ENCODE peak calls at places on chromosomes 3 and 15, in four cellular contexts. One of them, this sample, is unnamed.

GRCh38 chr3:60207833-60208367 is 1043.4 kb downstream of the FHIT start:
- DNase-seq in activated CD8-positive, alpha-beta memory T cell treated with anti-CD3 and anti-CD28 coated beads for 48 hours: no peak
- DNase-seq in heart left ventricle: no peak
- DNase-seq in testis: no peak
- DNase-seq in this sample: no peak

GRCh38 chr3:129058441-129059194 is 2.0 kb upstream of the GP9 start:
- DNase-seq in activated CD8-positive, alpha-beta memory T cell treated with anti-CD3 and anti-CD28 coated beads for 48 hours: no peak
- DNase-seq in heart left ventricle: no peak
- DNase-seq in testis: peak; percentile 44
- DNase-seq in this sample: no peak

GRCh38 chr3:56268621-56269394 is 199.5 kb downstream of the ERC2 start:
- DNase-seq in heart left ventricle: no peak
- DNase-seq in activated CD8-positive, alpha-beta memory T cell treated with anti-CD3 and anti-CD28 coated beads for 48 hours: no peak
- DNase-seq in testis: no peak
- DNase-seq in this sample: no peak

GRCh38 chr15:99174567-99174966 is 69.7 kb downstream of the SYNM start:
- DNase-seq in testis: no peak
- DNase-seq in activated CD8-positive, alpha-beta memory T cell treated with anti-CD3 and anti-CD28 coated beads for 48 hours: no peak
- DNase-seq in heart left ventricle: peak; percentile 69
- DNase-seq in this sample: no peak

GRCh38 chr15:81385110-81386076 is 11.4 kb upstream of the TMC3 start:
- DNase-seq in activated CD8-positive, alpha-beta memory T cell treated with anti-CD3 and anti-CD28 coated beads for 48 hours: no peak
- DNase-seq in testis: no peak
- DNase-seq in heart left ventricle: no peak
- DNase-seq in this sample: no peak

GRCh38 chr15:72112805-72113204 is 5.1 kb downstream of the MYO9A start:
- DNase-seq in testis: no peak
- DNase-seq in heart left ventricle: no peak
- DNase-seq in activated CD8-positive, alpha-beta memory T cell treated with anti-CD3 and anti-CD28 coated beads for 48 hours: no peak
- DNase-seq in this sample: no peak

GRCh38 chr15:20272422-20273184 is 269.0 kb downstream of the GOLGA6L6 start:
- DNase-seq in heart left ventricle: no peak
- DNase-seq in testis: no peak
- DNase-seq in activated CD8-positive, alpha-beta memory T cell treated with anti-CD3 and anti-CD28 coated beads for 48 hours: no peak
- DNase-seq in this sample: no peak

GRCh38 chr3:17013050-17013449 is 128.3 kb downstream of the PLCL2 start:
- DNase-seq in activated CD8-positive, alpha-beta memory T cell treated with anti-CD3 and anti-CD28 coated beads for 48 hours: no peak
- DNase-seq in heart left ventricle: no peak
- DNase-seq in testis: no peak
- DNase-seq in this sample: no peak

GRCh38 chr3:123186695-123187094 is 15.0 kb upstream of the SEC22A start:
- DNase-seq in testis: no peak
- DNase-seq in activated CD8-positive, alpha-beta memory T cell treated with anti-CD3 and anti-CD28 coated beads for 48 hours: no peak
- DNase-seq in heart left ventricle: no peak
- DNase-seq in this sample: no peak

GRCh38 chr15:79406191-79406590 is 25.9 kb upstream of the MINAR1 start:
- DNase-seq in heart left ventricle: no peak
- DNase-seq in activated CD8-positive, alpha-beta memory T cell treated with anti-CD3 and anti-CD28 coated beads for 48 hours: no peak
- DNase-seq in testis: no peak
- DNase-seq in this sample: no peak

GRCh38 chr15:31435891-31436628 is 109.4 kb downstream of the KLF13 start:
- DNase-seq in testis: no peak
- DNase-seq in heart left ventricle: no peak
- DNase-seq in activated CD8-positive, alpha-beta memory T cell treated with anti-CD3 and anti-CD28 coated beads for 48 hours: no peak
- DNase-seq in this sample: no peak

GRCh38 chr3:122246214-122246613 is 62.7 kb downstream of the CASR start:
- DNase-seq in heart left ventricle: no peak
- DNase-seq in activated CD8-positive, alpha-beta memory T cell treated with anti-CD3 and anti-CD28 coated beads for 48 hours: no peak
- DNase-seq in testis: no peak
- DNase-seq in this sample: no peak

GRCh38 chr15:57153140-57153539 is 223.2 kb upstream of the CGNL1 start:
- DNase-seq in heart left ventricle: no peak
- DNase-seq in activated CD8-positive, alpha-beta memory T cell treated with anti-CD3 and anti-CD28 coated beads for 48 hours: no peak
- DNase-seq in testis: no peak
- DNase-seq in this sample: no peak

GRCh38 chr3:188152660-188153497 is 1.1 kb upstream of the LPP start:
- DNase-seq in heart left ventricle: peak; percentile 69
- DNase-seq in activated CD8-positive, alpha-beta memory T cell treated with anti-CD3 and anti-CD28 coated beads for 48 hours: no peak
- DNase-seq in testis: peak; percentile 46
- DNase-seq in this sample: no peak

GRCh38 chr15:66653398-66653797 is 48.6 kb upstream of the SMAD6 start:
- DNase-seq in activated CD8-positive, alpha-beta memory T cell treated with anti-CD3 and anti-CD28 coated beads for 48 hours: no peak
- DNase-seq in heart left ventricle: no peak
- DNase-seq in testis: no peak
- DNase-seq in this sample: no peak

GRCh38 chr15:38414351-38414750 is 39.6 kb upstream of the FAM98B start:
- DNase-seq in activated CD8-positive, alpha-beta memory T cell treated with anti-CD3 and anti-CD28 coated beads for 48 hours: no peak
- DNase-seq in testis: peak; percentile 78
- DNase-seq in heart left ventricle: peak; percentile 63
- DNase-seq in this sample: no peak

GRCh38 chr3:63875510-63875909 is 11.8 kb downstream of the ATXN7 start:
- DNase-seq in activated CD8-positive, alpha-beta memory T cell treated with anti-CD3 and anti-CD28 coated beads for 48 hours: no peak
- DNase-seq in testis: no peak
- DNase-seq in heart left ventricle: no peak
- DNase-seq in this sample: no peak

GRCh38 chr3:99012051-99012450 is 110.6 kb upstream of the DCBLD2 start:
- DNase-seq in activated CD8-positive, alpha-beta memory T cell treated with anti-CD3 and anti-CD28 coated beads for 48 hours: no peak
- DNase-seq in testis: no peak
- DNase-seq in heart left ventricle: no peak
- DNase-seq in this sample: no peak

GRCh38 chr15:52008698-52009434 is 10.2 kb upstream of the MAPK6 start:
- DNase-seq in testis: no peak
- DNase-seq in activated CD8-positive, alpha-beta memory T cell treated with anti-CD3 and anti-CD28 coated beads for 48 hours: no peak
- DNase-seq in heart left ventricle: no peak
- DNase-seq in this sample: no peak

GRCh38 chr3:121970047-121970446 is 52.0 kb downstream of the ILDR1 start:
- DNase-seq in testis: no peak
- DNase-seq in heart left ventricle: no peak
- DNase-seq in activated CD8-positive, alpha-beta memory T cell treated with anti-CD3 and anti-CD28 coated beads for 48 hours: no peak
- DNase-seq in this sample: no peak

GRCh38 chr15:60006203-60006782 is 2.2 kb downstream of the FOXB1 start:
- DNase-seq in heart left ventricle: no peak
- DNase-seq in testis: peak; percentile 44
- DNase-seq in activated CD8-positive, alpha-beta memory T cell treated with anti-CD3 and anti-CD28 coated beads for 48 hours: no peak
- DNase-seq in this sample: no peak